ENCODE peak calls at places on chromosomes 12 and 14, in six cellular contexts. One of them, this sample, is unnamed.
A peak's percentile ranks its signal among the peaks of the same experiment; 100 is the strongest.

GRCh38 chr14:89723930-89724915 is 230.3 kb downstream of the EFCAB11 start:
- DNase-seq in GM23338: no peak
- DNase-seq in GM23248: peak; percentile 31
- DNase-seq in PC-3: no peak
- DNase-seq in MM.1S: no peak
- DNase-seq in SK-N-SH: no peak
- DNase-seq in this sample: no peak

GRCh38 chr12:38921025-38921677 is 15.8 kb upstream of the CPNE8 start:
- DNase-seq in GM23338: peak; percentile 77
- DNase-seq in GM23248: peak; percentile 70
- DNase-seq in PC-3: peak; percentile 92
- DNase-seq in MM.1S: peak; percentile 82
- DNase-seq in SK-N-SH: peak; percentile 25
- DNase-seq in this sample: peak; percentile 72

GRCh38 chr14:95033851-95034622 is 123.3 kb downstream of the DICER1 start:
- DNase-seq in GM23338: no peak
- DNase-seq in GM23248: no peak
- DNase-seq in PC-3: no peak
- DNase-seq in MM.1S: no peak
- DNase-seq in SK-N-SH: no peak
- DNase-seq in this sample: no peak

GRCh38 chr14:99462211-99462610 is 18.4 kb downstream of the SETD3 start:
- DNase-seq in GM23338: no peak
- DNase-seq in GM23248: no peak
- DNase-seq in PC-3: no peak
- DNase-seq in MM.1S: no peak
- DNase-seq in SK-N-SH: no peak
- DNase-seq in this sample: no peak

GRCh38 chr14:22791302-22791701 is 23.9 kb downstream of the SLC7A7 start:
- DNase-seq in GM23338: no peak
- DNase-seq in GM23248: peak; percentile 86
- DNase-seq in PC-3: peak; percentile 50
- DNase-seq in MM.1S: no peak
- DNase-seq in SK-N-SH: no peak
- DNase-seq in this sample: no peak

GRCh38 chr14:88352299-88353097 is 29.4 kb upstream of the KCNK10 start:
- DNase-seq in GM23338: no peak
- DNase-seq in GM23248: no peak
- DNase-seq in PC-3: peak; percentile 81
- DNase-seq in MM.1S: no peak
- DNase-seq in SK-N-SH: no peak
- DNase-seq in this sample: no peak

GRCh38 chr14:32693114-32693513 is 245.6 kb upstream of the NPAS3 start:
- DNase-seq in GM23338: peak; percentile 23
- DNase-seq in GM23248: peak; percentile 46
- DNase-seq in PC-3: peak; percentile 94
- DNase-seq in MM.1S: peak; percentile 93
- DNase-seq in SK-N-SH: no peak
- DNase-seq in this sample: no peak

GRCh38 chr14:35390577-35391387 is 13.8 kb downstream of the NFKBIA start:
- DNase-seq in GM23338: no peak
- DNase-seq in GM23248: peak; percentile 36
- DNase-seq in PC-3: peak; percentile 37
- DNase-seq in MM.1S: no peak
- DNase-seq in SK-N-SH: no peak
- DNase-seq in this sample: no peak

GRCh38 chr12:104504151-104504550 is 47.4 kb downstream of the CHST11 start:
- DNase-seq in GM23338: no peak
- DNase-seq in GM23248: no peak
- DNase-seq in PC-3: no peak
- DNase-seq in MM.1S: no peak
- DNase-seq in SK-N-SH: peak; percentile 65
- DNase-seq in this sample: no peak

GRCh38 chr14:55545779-55546178 is 34.2 kb upstream of the KTN1 start:
- DNase-seq in GM23338: no peak
- DNase-seq in GM23248: no peak
- DNase-seq in PC-3: no peak
- DNase-seq in MM.1S: no peak
- DNase-seq in SK-N-SH: no peak
- DNase-seq in this sample: no peak

GRCh38 chr12:18601962-18602361 is 135.8 kb downstream of the PLCZ1 start:
- DNase-seq in GM23338: no peak
- DNase-seq in GM23248: no peak
- DNase-seq in PC-3: no peak
- DNase-seq in MM.1S: no peak
- DNase-seq in SK-N-SH: no peak
- DNase-seq in this sample: no peak

GRCh38 chr12:29756741-29757390 is 26.9 kb downstream of the TMTC1 start:
- DNase-seq in GM23338: no peak
- DNase-seq in GM23248: peak; percentile 35
- DNase-seq in PC-3: no peak
- DNase-seq in MM.1S: no peak
- DNase-seq in SK-N-SH: no peak
- DNase-seq in this sample: no peak

GRCh38 chr14:53793790-53794560 is 162.7 kb downstream of the BMP4 start:
- DNase-seq in GM23338: no peak
- DNase-seq in GM23248: no peak
- DNase-seq in PC-3: peak; percentile 55
- DNase-seq in MM.1S: no peak
- DNase-seq in SK-N-SH: no peak
- DNase-seq in this sample: no peak

GRCh38 chr12:29234965-29235364 is 85.9 kb downstream of the FAR2 start:
- DNase-seq in GM23338: no peak
- DNase-seq in GM23248: peak; percentile 34
- DNase-seq in PC-3: peak; percentile 76
- DNase-seq in MM.1S: no peak
- DNase-seq in SK-N-SH: no peak
- DNase-seq in this sample: no peak

GRCh38 chr12:48216785-48217184 is 13.7 kb upstream of the OR10AD1 start:
- DNase-seq in GM23338: no peak
- DNase-seq in GM23248: no peak
- DNase-seq in PC-3: no peak
- DNase-seq in MM.1S: no peak
- DNase-seq in SK-N-SH: no peak
- DNase-seq in this sample: no peak

GRCh38 chr12:3436496-3437060 is 54.4 kb upstream of the PRMT8 start:
- DNase-seq in GM23338: no peak
- DNase-seq in GM23248: no peak
- DNase-seq in PC-3: peak; percentile 89
- DNase-seq in MM.1S: no peak
- DNase-seq in SK-N-SH: peak; percentile 61
- DNase-seq in this sample: no peak

GRCh38 chr14:99551034-99551922 is 52.7 kb downstream of the CCDC85C start:
- DNase-seq in GM23338: no peak
- DNase-seq in GM23248: no peak
- DNase-seq in PC-3: no peak
- DNase-seq in MM.1S: no peak
- DNase-seq in SK-N-SH: no peak
- DNase-seq in this sample: no peak

GRCh38 chr12:103546959-103547358 is 40.1 kb upstream of the STAB2 start:
- DNase-seq in GM23338: no peak
- DNase-seq in GM23248: no peak
- DNase-seq in PC-3: peak; percentile 60
- DNase-seq in MM.1S: no peak
- DNase-seq in SK-N-SH: no peak
- DNase-seq in this sample: no peak

GRCh38 chr14:101083564-101084435 is 180.3 kb upstream of the RTL1 start:
- DNase-seq in GM23338: peak; percentile 81
- DNase-seq in GM23248: peak; percentile 29
- DNase-seq in PC-3: peak; percentile 27
- DNase-seq in MM.1S: no peak
- DNase-seq in SK-N-SH: no peak
- DNase-seq in this sample: peak; percentile 58

GRCh38 chr14:90426031-90426540 is 29.3 kb downstream of the CALM1 start:
- DNase-seq in GM23338: no peak
- DNase-seq in GM23248: no peak
- DNase-seq in PC-3: no peak
- DNase-seq in MM.1S: no peak
- DNase-seq in SK-N-SH: no peak
- DNase-seq in this sample: no peak

GRCh38 chr14:94485944-94486841 is 10.2 kb upstream of the SERPINA9 start:
- DNase-seq in GM23338: peak; percentile 94
- DNase-seq in GM23248: peak; percentile 75
- DNase-seq in PC-3: peak; percentile 42
- DNase-seq in MM.1S: no peak
- DNase-seq in SK-N-SH: peak; percentile 85
- DNase-seq in this sample: peak; percentile 88

GRCh38 chr14:87283547-87283946 is 709.4 kb downstream of the GALC start:
- DNase-seq in GM23338: no peak
- DNase-seq in GM23248: no peak
- DNase-seq in PC-3: no peak
- DNase-seq in MM.1S: no peak
- DNase-seq in SK-N-SH: no peak
- DNase-seq in this sample: no peak

GRCh38 chr14:87161502-87161901 is 831.5 kb downstream of the GALC start:
- DNase-seq in GM23338: no peak
- DNase-seq in GM23248: no peak
- DNase-seq in PC-3: no peak
- DNase-seq in MM.1S: peak; percentile 70
- DNase-seq in SK-N-SH: no peak
- DNase-seq in this sample: no peak

DNA sequence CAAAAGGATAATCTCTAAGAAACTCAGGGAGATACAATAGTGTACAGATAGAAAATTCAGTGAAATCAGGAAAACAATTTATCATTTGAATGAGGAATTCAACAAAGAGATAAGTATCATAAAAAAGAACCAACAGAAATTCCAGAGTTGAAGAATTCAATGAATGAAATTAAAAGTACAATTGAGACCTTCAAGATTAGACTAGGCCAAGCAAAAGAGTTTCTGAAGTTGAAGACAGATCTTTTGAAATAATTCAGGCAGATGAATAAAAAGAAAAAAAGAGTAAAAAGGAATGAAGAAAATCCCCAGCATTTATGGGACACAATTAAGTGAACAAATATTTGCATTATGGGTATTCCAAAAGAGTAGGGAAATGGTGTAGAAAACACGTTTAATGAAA is 412.6 kb downstream of the TMEM121 start:
- DNase-seq in GM23338: no peak
- DNase-seq in GM23248: no peak
- DNase-seq in PC-3: no peak
- DNase-seq in MM.1S: no peak
- DNase-seq in SK-N-SH: no peak
- DNase-seq in this sample: no peak
- TF ChIP-seq EZH2phosphoT487 in GM23338: no peak
- TF ChIP-seq EZH2phosphoT487 in GM23248: no peak
- TF ChIP-seq EZH2phosphoT487 in PC-3: no peak
- TF ChIP-seq EZH2phosphoT487 in MM.1S: no peak
- TF ChIP-seq EZH2phosphoT487 in SK-N-SH: no peak
- TF ChIP-seq EZH2phosphoT487 in this sample: no peak

GRCh38 chr12:124914392-124915248 is at the start of gene UBC:
- DNase-seq in GM23338: peak; percentile 95
- DNase-seq in GM23248: peak; percentile 93
- DNase-seq in PC-3: peak; percentile 89
- DNase-seq in MM.1S: peak; percentile 71
- DNase-seq in SK-N-SH: peak; percentile 93
- DNase-seq in this sample: peak; percentile 95
- H3F3A ChIP-seq in GM23338: peaks cover 21% of the 10 kb centered on the region
- H3F3A ChIP-seq in GM23248: peaks cover 71% of the 10 kb centered on the region
- H3F3A ChIP-seq in PC-3: peaks cover 37% of the 10 kb centered on the region
- H3F3A ChIP-seq in MM.1S: peaks cover 73% of the 10 kb centered on the region
- H3F3A ChIP-seq in SK-N-SH: peaks cover 55% of the 10 kb centered on the region
- H3F3A ChIP-seq in this sample: peaks cover 61% of the 10 kb centered on the region

DNA sequence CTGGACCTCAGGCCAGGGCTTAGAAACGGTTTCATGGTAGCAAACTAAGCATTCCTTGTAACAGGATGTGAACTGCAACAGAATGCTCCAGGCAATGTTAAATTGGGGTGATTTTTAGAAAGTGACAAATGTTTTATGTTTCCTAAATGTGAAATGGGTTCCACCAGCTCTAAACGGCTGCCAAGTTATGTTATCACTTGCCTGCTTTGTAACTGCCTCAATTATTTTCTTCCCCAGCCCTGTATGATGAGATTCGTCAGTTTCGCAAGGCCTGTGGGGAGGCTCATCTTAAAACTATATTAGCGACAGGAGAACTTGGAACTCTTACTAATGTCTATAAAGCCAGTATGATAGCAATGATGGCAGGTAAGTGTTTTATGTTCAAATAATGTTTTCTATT is 70.9 kb downstream of the DERA start:
- DNase-seq in GM23338: no peak
- DNase-seq in GM23248: peak; percentile 51
- DNase-seq in PC-3: no peak
- DNase-seq in MM.1S: no peak
- DNase-seq in SK-N-SH: no peak
- DNase-seq in this sample: no peak
- TF ChIP-seq EZH2phosphoT487 in GM23338: no peak
- TF ChIP-seq EZH2phosphoT487 in GM23248: no peak
- TF ChIP-seq EZH2phosphoT487 in PC-3: no peak
- TF ChIP-seq EZH2phosphoT487 in MM.1S: no peak
- TF ChIP-seq EZH2phosphoT487 in SK-N-SH: no peak
- TF ChIP-seq EZH2phosphoT487 in this sample: no peak

GRCh38 chr12:120574106-120574505 is 7.1 kb downstream of the POP5 start:
- DNase-seq in GM23338: no peak
- DNase-seq in GM23248: no peak
- DNase-seq in PC-3: no peak
- DNase-seq in MM.1S: no peak
- DNase-seq in SK-N-SH: no peak
- DNase-seq in this sample: no peak
- H3F3A ChIP-seq in GM23338: peaks cover 28% of the 10 kb centered on the region
- H3F3A ChIP-seq in GM23248: peaks cover 25% of the 10 kb centered on the region
- H3F3A ChIP-seq in PC-3: peaks cover 11% of the 10 kb centered on the region
- H3F3A ChIP-seq in MM.1S: peaks cover 7% of the 10 kb centered on the region
- H3F3A ChIP-seq in SK-N-SH: peaks cover 4% of the 10 kb centered on the region
- H3F3A ChIP-seq in this sample: peaks cover 24% of the 10 kb centered on the region

GRCh38 chr14:104801284-104802119 is 601 bp downstream of the ZBTB42 start:
- DNase-seq in GM23338: no peak
- DNase-seq in GM23248: no peak
- DNase-seq in PC-3: peak; percentile 8
- DNase-seq in MM.1S: no peak
- DNase-seq in SK-N-SH: peak; percentile 41
- DNase-seq in this sample: no peak
- TF ChIP-seq EZH2phosphoT487 in GM23338: no peak
- TF ChIP-seq EZH2phosphoT487 in GM23248: no peak
- TF ChIP-seq EZH2phosphoT487 in PC-3: no peak
- TF ChIP-seq EZH2phosphoT487 in MM.1S: no peak
- TF ChIP-seq EZH2phosphoT487 in SK-N-SH: no peak
- TF ChIP-seq EZH2phosphoT487 in this sample: peak; percentile 91

GRCh38 chr14:49975799-49976198 is 82.9 kb downstream of the ARF6 start:
- DNase-seq in GM23338: no peak
- DNase-seq in GM23248: no peak
- DNase-seq in PC-3: peak; percentile 40
- DNase-seq in MM.1S: no peak
- DNase-seq in SK-N-SH: no peak
- DNase-seq in this sample: no peak
- H3F3A ChIP-seq in GM23338: no peaks in the 10 kb centered on the region
- H3F3A ChIP-seq in GM23248: peaks cover 59% of the 10 kb centered on the region
- H3F3A ChIP-seq in PC-3: peaks cover 18% of the 10 kb centered on the region
- H3F3A ChIP-seq in MM.1S: peaks cover 20% of the 10 kb centered on the region
- H3F3A ChIP-seq in SK-N-SH: peaks cover 38% of the 10 kb centered on the region
- H3F3A ChIP-seq in this sample: no peaks in the 10 kb centered on the region

GRCh38 chr12:69648476-69648875 is 37.8 kb upstream of the LRRC10 start:
- DNase-seq in GM23338: no peak
- DNase-seq in GM23248: peak; percentile 94
- DNase-seq in PC-3: peak; percentile 60
- DNase-seq in MM.1S: no peak
- DNase-seq in SK-N-SH: no peak
- DNase-seq in this sample: no peak
- TF ChIP-seq EZH2phosphoT487 in GM23338: no peak
- TF ChIP-seq EZH2phosphoT487 in GM23248: no peak
- TF ChIP-seq EZH2phosphoT487 in PC-3: no peak
- TF ChIP-seq EZH2phosphoT487 in MM.1S: no peak
- TF ChIP-seq EZH2phosphoT487 in SK-N-SH: no peak
- TF ChIP-seq EZH2phosphoT487 in this sample: no peak